ENCODE peak calls at places on chromosomes 7 and 10, in seven cellular contexts. M is RWPE1, O is mucosa of descending colon, W is HFF-Myc, A is SK-N-SH, H is PC-3, S is heart right ventricle. F is an unnamed sample.

GRCh38 chr10:65660006-65660405 is 1265.8 kb upstream of the LRRTM3 start:
- DNase-seq in W (no peak), S (no peak), H (no peak), M (no peak), O (no peak), A (no peak), F (no peak)

GRCh38 chr7:37901890-37902524 is 14.6 kb downstream of the SFRP4 start:
- DNase-seq in H (peak; percentile 73), O (no peak), M (peak; percentile 11), A (no peak), W (no peak), S (no peak), F (no peak)

GRCh38 chr10:29761916-29762315 is 127.1 kb upstream of the SVIL start:
- DNase-seq in H (no peak), S (no peak), A (no peak), W (no peak), M (no peak), O (no peak), F (no peak)

GRCh38 chr10:59143550-59143949 is 32.9 kb upstream of the PHYHIPL start:
- DNase-seq in M (no peak), W (no peak), A (no peak), O (no peak), H (no peak), S (no peak), F (no peak)

GRCh38 chr7:90530263-90530662 is 60.8 kb downstream of the PTTG1IP2 start:
- DNase-seq in H (no peak), A (no peak), S (no peak), W (peak; percentile 14), M (peak; percentile 20), O (no peak), F (peak; percentile 2)

GRCh38 chr7:19701471-19701870 is 7.4 kb downstream of the POLR1F start:
- DNase-seq in W (no peak), M (no peak), A (no peak), O (no peak), H (no peak), S (no peak), F (no peak)

GRCh38 chr10:124703778-124704427 is 40.3 kb downstream of the FAM53B start:
- DNase-seq in H (no peak), A (no peak), M (no peak), O (no peak), S (peak; percentile 86), W (no peak), F (no peak)

GRCh38 chr7:66356277-66356721 is 151.2 kb downstream of the TPST1 start:
- DNase-seq in W (no peak), O (peak; percentile 37), S (no peak), M (peak; percentile 70), A (no peak), H (no peak), F (peak; percentile 35)

GRCh38 chr7:151368136-151368571 is 26.5 kb downstream of the NUB1 start:
- DNase-seq in O (peak; percentile 90), H (peak; percentile 75), A (peak; percentile 91), M (peak; percentile 60), S (peak; percentile 85), W (peak; percentile 68), F (peak; percentile 14)

GRCh38 chr7:137985253-137985896 is 16.5 kb downstream of the CREB3L2 start:
- DNase-seq in H (no peak), O (no peak), M (no peak), S (no peak), W (no peak), A (no peak), F (no peak)

GRCh38 chr7:137987011-137987334 is 14.9 kb downstream of the CREB3L2 start:
- DNase-seq in A (no peak), W (no peak), S (no peak), O (no peak), M (no peak), H (no peak), F (no peak)

GRCh38 chr7:137985897-137986251 is 16.0 kb downstream of the CREB3L2 start:
- DNase-seq in S (no peak), W (no peak), H (no peak), M (no peak), A (no peak), O (no peak), F (no peak)

GRCh38 chr7:137987563-137987962 is 14.3 kb downstream of the CREB3L2 start:
- DNase-seq in O (no peak), S (no peak), W (no peak), M (no peak), A (no peak), H (no peak), F (no peak)

GRCh38 chr7:137986252-137987010 is 15.5 kb downstream of the CREB3L2 start:
- DNase-seq in M (no peak), W (no peak), S (peak; percentile 29), H (no peak), O (no peak), A (no peak), F (peak; percentile 79)
- TF ChIP-seq CTCF in M (no peak), W (no peak), S (no peak), H (no peak), O (no peak), A (no peak), F (no peak)

GRCh38 chr7:100789055-100789454 is 38.3 kb downstream of the EPHB4 start:
- DNase-seq in O (no peak), S (no peak), A (peak; percentile 34), W (no peak), H (no peak), M (no peak), F (no peak)
- TF ChIP-seq CTCF in O (no peak), S (no peak), A (no peak), W (no peak), H (peak; percentile 17), M (no peak), F (no peak)

GRCh38 chr7:3200504-3200903 is 100.5 kb upstream of the SDK1 start:
- DNase-seq in H (peak; percentile 39), A (peak; percentile 53), O (peak; percentile 33), S (no peak), W (no peak), M (peak; percentile 30), F (no peak)
- TF ChIP-seq CTCF in H (peak; percentile 61), A (peak; percentile 14), O (no peak), S (no peak), W (peak; percentile 59), M (peak; percentile 16), F (peak; percentile 7)

GRCh38 chr10:28738200-28738599 is 60.9 kb downstream of the BAMBI start:
- DNase-seq in O (peak; percentile 23), S (no peak), A (no peak), M (no peak), W (no peak), H (no peak), F (no peak)
- TF ChIP-seq CTCF in O (no peak), S (no peak), A (peak; percentile 19), M (no peak), W (peak; percentile 23), H (peak; percentile 29), F (peak; percentile 8)

DNA sequence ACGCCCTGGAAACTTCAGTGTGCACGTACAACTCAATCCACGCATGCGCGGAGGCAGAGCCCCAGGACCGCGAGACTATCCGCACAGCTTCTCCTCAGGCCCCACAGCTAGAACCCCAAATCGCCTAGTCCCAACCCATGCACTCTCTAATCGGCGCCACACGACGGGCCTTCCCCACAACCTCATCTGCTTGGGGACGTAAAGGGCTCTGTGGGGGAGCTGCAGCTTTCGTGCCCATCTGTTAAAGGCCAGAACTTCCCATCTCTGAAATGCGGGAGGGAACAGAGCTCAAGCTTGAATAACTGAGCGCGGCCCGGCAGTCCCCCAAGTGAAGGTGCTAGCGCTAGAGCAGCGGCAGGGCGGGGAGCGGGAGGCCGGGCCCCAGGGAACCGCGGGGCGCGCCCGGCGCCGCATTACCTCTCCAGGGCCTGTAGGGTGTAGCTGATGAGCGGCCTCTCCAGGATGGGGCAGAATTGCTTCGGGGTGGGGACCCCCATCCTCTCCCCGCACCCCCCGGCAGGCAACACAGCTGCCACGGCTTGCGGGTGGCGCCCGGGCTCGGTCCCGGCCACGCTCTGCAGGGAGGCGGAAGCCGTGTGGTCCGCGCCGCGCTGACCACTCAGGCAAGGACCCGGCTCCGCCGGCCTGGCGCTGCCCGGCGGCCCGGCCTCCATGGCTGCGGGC is 547 bp downstream of the CRPPA start:
- DNase-seq in H (peak; percentile 71), W (peak; percentile 69), O (peak; percentile 88), M (peak; percentile 61), A (peak; percentile 88), S (peak; percentile 90), F (peak; percentile 59)
- TF ChIP-seq CTCF in H (peak; percentile 38), W (peak; percentile 7), O (peak; percentile 10), M (peak; percentile 27), A (peak; percentile 38), S (peak; percentile 9), F (peak; percentile 34)

GRCh38 chr10:33325929-33326328 is 8.5 kb downstream of the NRP1 start:
- DNase-seq in W (no peak), M (no peak), O (no peak), A (no peak), S (no peak), H (peak; percentile 94), F (no peak)

GRCh38 chr10:33326897-33327296 is 7.6 kb downstream of the NRP1 start:
- DNase-seq in O (no peak), M (no peak), S (no peak), W (no peak), H (no peak), A (no peak), F (no peak)

GRCh38 chr10:33329178-33329577 is 5.3 kb downstream of the NRP1 start:
- DNase-seq in A (no peak), O (no peak), S (no peak), M (no peak), H (peak; percentile 98), W (no peak), F (no peak)

GRCh38 chr10:33328253-33328652 is 6.2 kb downstream of the NRP1 start:
- DNase-seq in H (no peak), W (no peak), M (no peak), O (no peak), A (no peak), S (no peak), F (no peak)

DNA sequence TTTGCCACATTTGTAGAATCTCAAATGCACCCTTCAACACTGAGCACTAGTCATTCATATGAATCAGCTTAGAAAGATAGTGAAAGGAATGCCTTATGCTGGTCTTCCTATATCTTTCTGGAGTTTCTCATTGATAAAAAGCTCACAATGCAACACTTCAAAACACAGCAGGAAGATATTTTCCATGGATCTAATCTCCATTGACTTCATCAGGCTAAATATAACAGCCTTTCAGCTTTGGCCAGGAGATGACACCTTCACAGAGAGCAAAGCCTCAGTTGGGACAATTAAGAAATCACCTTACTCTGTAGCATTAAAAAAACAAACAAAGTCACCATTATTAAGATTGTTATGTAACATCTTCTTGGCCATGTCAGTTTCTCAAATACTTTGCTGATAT is 6.7 kb downstream of the NRP1 start:
- DNase-seq in H (peak; percentile 75), M (no peak), S (no peak), A (no peak), O (no peak), W (no peak), F (no peak)
- TF ChIP-seq CTCF in H (peak; percentile 97), M (peak; percentile 22), S (no peak), A (peak; percentile 42), O (no peak), W (peak; percentile 17), F (peak; percentile 46)

GRCh38 chr7:105399043-105399725 is 10.5 kb upstream of the SRPK2 start:
- DNase-seq in A (peak; percentile 51), H (peak; percentile 41), M (no peak), O (no peak), W (peak; percentile 21), S (no peak), F (no peak)
- TF ChIP-seq CTCF in A (peak; percentile 70), H (peak; percentile 58), M (peak; percentile 48), O (no peak), W (peak; percentile 6), S (no peak), F (peak; percentile 25)

F was measured in AG09309.